ENCODE peak calls at places on chromosomes 12 and 14, in ten cellular contexts. A, G, L, K, B, D, H, I, F and O are unnamed samples.

GRCh38 chr12:92070864-92071445 is 74.7 kb downstream of the BTG1 start:
- DNase-seq in K (peak), G (no peak), D (peak), H (no peak), L (no peak), A (no peak), B (no peak), I (no peak), F (no peak), O (no peak)

GRCh38 chr14:73358187-73358586 is 100.2 kb downstream of the NUMB start:
- DNase-seq in D (no peak), L (no peak), H (no peak), B (no peak), K (no peak), A (no peak), I (no peak), G (no peak), F (no peak), O (no peak)

GRCh38 chr14:93953263-93953662 is 23.1 kb downstream of the ASB2 start:
- DNase-seq in A (peak), G (no peak), D (no peak), K (no peak), B (no peak), H (no peak), L (no peak), I (no peak), F (no peak), O (no peak)

GRCh38 chr12:6846316-6846869 is 4.7 kb downstream of the CDCA3 start:
- DNase-seq in D (no peak), G (no peak), I (no peak), L (no peak), A (no peak), B (no peak), F (no peak), K (no peak), H (no peak), O (no peak)

GRCh38 chr12:100573168-100573498 is 351 bp upstream of the GAS2L3 start:
- DNase-seq in B (no peak), H (no peak), K (no peak), F (no peak), L (no peak), A (no peak), G (no peak), I (no peak), D (no peak), O (no peak)

GRCh38 chr12:90851800-90852718 is 102.9 kb downstream of the CCER1 start:
- DNase-seq in G (no peak), H (no peak), I (no peak), K (no peak), L (no peak), D (no peak), F (no peak), A (no peak), B (no peak), O (no peak)

GRCh38 chr12:19561411-19561961 is 122.2 kb downstream of the AEBP2 start:
- DNase-seq in L (no peak), K (no peak), I (no peak), G (no peak), D (no peak), A (no peak), F (no peak), H (no peak), B (no peak), O (no peak)

GRCh38 chr12:32261638-32262037 is 137.7 kb upstream of the FGD4 start:
- DNase-seq in K (no peak), G (no peak), I (no peak), H (no peak), F (no peak), D (no peak), A (no peak), L (no peak), B (no peak), O (no peak)

GRCh38 chr14:49961270-49962222 is 68.7 kb downstream of the ARF6 start:
- DNase-seq in D (no peak), L (no peak), K (no peak), B (no peak), I (no peak), A (no peak), F (no peak), G (no peak), H (no peak), O (no peak)

GRCh38 chr14:92385561-92385960 is 62.6 kb downstream of the SLC24A4 start:
- DNase-seq in F (no peak), G (no peak), A (no peak), H (no peak), I (no peak), K (no peak), L (no peak), B (no peak), D (peak), O (no peak)

GRCh38 chr12:8678661-8679111 is 16.1 kb upstream of the MFAP5 start:
- DNase-seq in K (no peak), H (no peak), L (no peak), A (no peak), I (no peak), B (no peak), D (no peak), G (no peak), F (no peak), O (no peak)

GRCh38 chr12:96311191-96311590 is 89.0 kb downstream of the CDK17 start:
- DNase-seq in L (no peak), H (no peak), D (no peak), B (no peak), G (no peak), I (no peak), F (no peak), K (no peak), A (no peak), O (no peak)

GRCh38 chr14:68691031-68691864 is 101.6 kb downstream of the ZFP36L1 start:
- DNase-seq in G (no peak), F (no peak), B (no peak), L (peak), I (no peak), A (no peak), K (no peak), H (no peak), D (no peak), O (no peak)

GRCh38 chr12:51751657-51752056 is 96.9 kb downstream of the FIGNL2 start:
- DNase-seq in F (peak), K (no peak), G (no peak), H (peak), B (peak), A (no peak), D (no peak), I (no peak), L (peak), O (no peak)

GRCh38 chr12:46370380-46370734 is 2.2 kb downstream of the SLC38A2 start:
- DNase-seq in G (no peak), B (no peak), L (no peak), F (no peak), A (no peak), K (no peak), D (no peak), I (no peak), H (no peak), O (no peak)

GRCh38 chr12:104216461-104217058 is 981 bp downstream of the TXNRD1 start:
- DNase-seq in A (no peak), G (no peak), D (no peak), F (no peak), B (no peak), L (no peak), H (no peak), K (no peak), I (no peak), O (no peak)
- H3K4me3 ChIP-seq in A (no peak), G (peak), D (no peak), F (peak), B (peak), L (peak), H (no peak), K (peak), I (peak), O (peak)

GRCh38 chr14:61662437-61663311 is 32.6 kb upstream of the HIF1A start:
- DNase-seq in A (peak), H (peak), F (no peak), K (peak), D (peak), L (no peak), I (peak), G (no peak), B (no peak), O (no peak)

GRCh38 chr14:61659582-61659981 is 35.7 kb upstream of the HIF1A start:
- DNase-seq in G (no peak), L (no peak), I (no peak), A (no peak), D (no peak), K (no peak), B (no peak), H (no peak), F (no peak), O (no peak)

GRCh38 chr14:61663312-61663974 is 31.9 kb upstream of the HIF1A start:
- DNase-seq in G (no peak), B (no peak), L (no peak), F (no peak), I (no peak), D (peak), H (no peak), A (no peak), K (no peak), O (no peak)

GRCh38 chr14:61661471-61661988 is 33.8 kb upstream of the HIF1A start:
- DNase-seq in B (no peak), H (no peak), I (no peak), F (no peak), L (no peak), D (no peak), A (no peak), G (no peak), K (no peak), O (no peak)

DNA sequence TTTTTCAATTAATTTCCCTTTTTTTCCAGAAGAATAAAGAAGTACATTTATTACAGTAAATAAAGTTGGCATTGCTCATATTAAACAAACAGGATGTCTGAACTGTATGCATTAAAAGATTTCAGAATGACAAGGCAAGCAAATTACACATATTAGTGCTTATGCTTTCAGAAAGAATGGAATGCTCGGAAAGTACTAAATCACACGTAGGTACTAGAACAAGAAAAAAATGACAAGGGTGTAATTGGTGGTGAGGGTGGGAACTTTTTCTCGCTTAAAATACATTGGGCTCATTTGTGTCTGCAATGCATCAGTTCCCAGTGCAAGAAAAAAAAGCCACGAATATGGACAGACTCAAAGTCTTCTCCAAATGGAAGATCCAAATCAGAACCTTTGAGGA is 33.3 kb upstream of the HIF1A start:
- DNase-seq in F (no peak), H (no peak), A (no peak), D (no peak), I (no peak), B (no peak), L (no peak), K (no peak), G (no peak), O (no peak)
- TF ChIP-seq CTCF in F (no peak), H (no peak), A (no peak), D (no peak), I (no peak), B (no peak), L (no peak), K (no peak), G (no peak), O (no peak)

DNA sequence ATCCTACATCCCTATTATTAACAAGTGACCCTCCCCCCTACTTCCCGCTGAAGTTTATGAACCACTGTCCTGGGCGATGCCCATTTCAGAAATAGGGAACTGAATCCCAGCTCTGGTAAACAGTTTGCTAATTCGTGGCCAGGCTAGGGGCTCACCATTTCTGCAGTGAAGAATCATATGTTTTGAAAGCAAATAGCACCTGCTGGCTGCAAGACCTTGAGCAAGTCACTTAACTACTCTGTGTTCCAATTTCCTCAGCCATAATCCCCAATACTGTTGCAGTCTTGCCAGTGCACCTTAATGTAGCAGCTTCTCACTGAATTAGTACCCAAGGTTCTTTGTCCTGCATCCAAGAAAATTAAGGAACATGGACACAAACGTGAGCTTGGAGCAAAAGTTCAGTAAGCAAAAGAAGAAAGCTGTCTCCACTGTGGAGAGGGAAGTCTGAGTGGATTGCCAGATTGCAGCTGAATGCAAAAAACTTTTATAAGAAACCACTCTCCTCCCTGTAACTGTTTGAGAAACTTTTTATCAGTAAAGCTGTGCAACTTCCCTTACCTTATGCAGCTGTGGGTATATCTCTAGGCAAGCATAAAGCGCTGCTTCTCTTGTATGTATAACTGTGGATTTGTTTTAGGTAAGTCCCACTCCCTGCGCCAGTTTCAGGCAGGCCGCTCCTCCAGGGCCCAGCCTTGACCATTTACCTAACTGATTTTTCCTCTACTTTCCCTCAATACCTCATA is 824 bp downstream of the OAS1 start:
- DNase-seq in F (peak), A (no peak), H (no peak), G (no peak), K (no peak), D (no peak), B (no peak), L (no peak), I (no peak), O (no peak)
- H3K27ac ChIP-seq in F (peak), A (no peak), H (peak), G (no peak), K (peak), D (no peak), B (no peak), L (no peak), I (peak), O (no peak)

GRCh38 chr12:14884458-14884878 is 1.2 kb downstream of the MGP start:
- DNase-seq in K (no peak), B (peak), H (peak), L (peak), D (peak), A (peak), G (peak), F (peak), I (peak), O (peak)

GRCh38 chr12:14880890-14881453 is 4.7 kb downstream of the MGP start:
- DNase-seq in D (no peak), G (no peak), L (no peak), I (no peak), H (no peak), A (no peak), F (no peak), B (no peak), K (no peak), O (no peak)

GRCh38 chr12:14883663-14884062 is 2.0 kb downstream of the MGP start:
- DNase-seq in B (no peak), I (no peak), F (peak), K (no peak), H (no peak), D (no peak), A (no peak), G (no peak), L (no peak), O (no peak)

GRCh38 chr12:14885718-14886201 is at the start of gene MGP:
- DNase-seq in H (peak), F (peak), G (peak), D (no peak), K (no peak), B (peak), L (no peak), A (no peak), I (no peak), O (no peak)

DNA sequence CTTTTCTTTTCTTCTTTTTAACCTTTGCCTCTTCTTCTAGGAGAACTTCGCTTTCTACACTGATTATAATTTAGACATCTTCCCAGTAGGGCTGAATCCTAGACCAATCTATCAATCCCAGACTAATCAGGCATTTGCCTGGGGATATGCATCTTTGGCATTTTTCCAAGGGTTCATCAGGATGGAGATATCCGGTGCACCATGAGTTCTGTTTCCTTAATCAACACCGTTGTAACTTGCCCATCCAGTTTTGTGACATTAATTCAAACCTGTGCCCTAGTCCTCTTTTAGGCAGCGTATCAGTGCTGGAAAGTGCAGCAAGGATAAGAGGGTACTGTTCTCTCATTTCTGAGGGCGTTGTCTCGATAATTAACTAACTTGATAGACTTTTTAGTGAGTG is 617 bp upstream of the MGP start:
- DNase-seq in K (no peak), H (no peak), F (no peak), D (no peak), I (no peak), B (no peak), L (no peak), G (no peak), A (no peak), O (no peak)
- H3K4me3 ChIP-seq in K (no peak), H (no peak), F (no peak), D (no peak), I (no peak), B (no peak), L (peak), G (no peak), A (no peak), O (no peak)

GRCh38 chr14:31934767-31935266 is 142.3 kb upstream of the ARHGAP5 start:
- DNase-seq in A (peak), B (no peak), F (peak), D (no peak), L (no peak), H (peak), G (peak), K (peak), I (no peak), O (no peak)
- TF ChIP-seq CTCF in A (peak), B (no peak), F (peak), D (no peak), L (peak), H (peak), G (no peak), K (peak), I (no peak), O (peak)

GRCh38 chr14:100342195-100342594 is 19.1 kb downstream of the SLC25A47 start:
- DNase-seq in F (no peak), K (no peak), A (no peak), G (no peak), D (no peak), I (no peak), L (peak), H (no peak), B (no peak), O (no peak)

GRCh38 chr14:100336618-100337530 is 13.7 kb downstream of the SLC25A47 start:
- DNase-seq in I (no peak), G (no peak), K (no peak), F (no peak), H (no peak), L (peak), A (no peak), D (no peak), B (peak), O (no peak)

GRCh38 chr14:100341301-100342031 is 18.3 kb downstream of the SLC25A47 start:
- DNase-seq in K (peak), D (peak), I (no peak), F (peak), G (no peak), L (peak), B (peak), A (no peak), H (no peak), O (peak)

GRCh38 chr14:100339757-100340453 is 16.8 kb downstream of the SLC25A47 start:
- DNase-seq in F (no peak), G (no peak), I (no peak), L (peak), D (no peak), A (no peak), K (no peak), B (no peak), H (no peak), O (no peak)

DNA sequence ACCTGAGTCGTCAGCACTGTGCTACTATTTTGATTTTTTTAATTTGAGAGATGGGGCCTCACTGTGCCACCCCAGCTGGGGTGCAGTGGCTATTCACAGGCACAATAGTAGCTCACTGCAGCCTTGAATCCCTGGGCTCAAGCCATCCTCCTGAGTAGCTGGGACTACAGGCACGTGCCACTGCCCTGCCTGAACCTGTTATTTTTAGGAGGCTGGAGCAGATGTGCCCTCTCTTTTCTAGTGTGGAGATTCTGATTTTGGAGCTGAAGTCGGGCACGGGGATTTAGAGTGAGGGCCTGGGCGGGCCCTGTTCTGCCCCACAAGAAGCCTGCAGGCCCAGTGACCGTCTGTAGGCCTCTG is 17.3 kb downstream of the SLC25A47 start:
- DNase-seq in H (no peak), D (no peak), B (no peak), F (no peak), G (no peak), I (no peak), K (no peak), L (peak), A (no peak), O (no peak)
- H3K27ac ChIP-seq in H (peak), D (peak), B (no peak), F (peak), G (no peak), I (no peak), K (peak), L (no peak), A (no peak), O (peak)

DNA sequence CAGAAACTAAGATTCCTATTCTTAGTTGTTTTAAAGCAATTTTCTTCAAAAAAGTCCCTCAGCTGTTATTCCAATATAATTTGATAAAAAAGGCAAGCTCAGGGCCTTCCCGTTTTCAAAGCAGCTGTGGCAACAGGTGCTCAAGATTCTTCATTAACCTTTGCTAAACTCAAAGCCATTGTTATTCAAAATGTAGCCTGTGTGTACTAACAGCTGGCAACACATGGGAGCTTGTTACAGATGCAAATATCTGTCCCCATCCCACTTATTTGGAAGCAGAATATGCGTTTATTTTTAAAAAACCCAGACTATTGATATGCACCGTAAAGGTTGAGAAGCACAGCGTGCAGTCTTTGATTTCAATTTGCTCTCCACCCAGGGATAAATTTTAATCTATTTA is 210.4 kb upstream of the SYT10 start:
- DNase-seq in F (no peak), I (no peak), A (no peak), D (no peak), B (no peak), L (no peak), K (no peak), G (no peak), H (no peak), O (no peak)
- H3K4me3 ChIP-seq in F (no peak), I (no peak), A (no peak), D (no peak), B (no peak), L (no peak), K (no peak), G (no peak), H (no peak), O (no peak)

DNA sequence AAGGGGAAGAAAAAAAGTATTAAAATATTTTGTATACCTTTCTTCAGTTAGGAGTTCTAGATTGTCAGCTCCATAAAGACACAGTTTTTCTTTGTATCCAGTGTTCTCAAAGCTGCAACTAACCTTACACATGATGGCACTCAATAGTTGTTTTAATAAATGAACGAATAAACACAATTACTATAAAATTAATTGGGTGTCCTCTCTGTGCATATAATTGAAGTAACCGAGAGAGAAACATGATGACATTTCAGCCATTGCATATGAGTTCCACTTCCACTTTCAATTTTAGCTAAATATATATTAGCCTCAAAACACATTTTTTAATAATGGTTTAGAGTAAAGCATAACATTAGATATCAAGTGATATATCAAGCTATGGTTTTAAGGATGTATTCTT is 671.2 kb downstream of the LRFN5 start:
- DNase-seq in H (no peak), G (no peak), L (no peak), K (no peak), I (no peak), F (no peak), B (no peak), D (no peak), A (no peak), O (no peak)
- TF ChIP-seq CTCF in H (no peak), G (no peak), L (no peak), K (no peak), I (no peak), F (no peak), B (no peak), D (no peak), A (no peak), O (no peak)

GRCh38 chr14:85533821-85534271 is 3.9 kb downstream of the FLRT2 start:
- DNase-seq in A (peak), D (no peak), G (peak), I (no peak), K (peak), H (peak), L (no peak), B (peak), F (no peak), O (no peak)
- H3K27ac ChIP-seq in A (no peak), D (no peak), G (peak), I (no peak), K (peak), H (peak), L (peak), B (peak), F (no peak), O (no peak)